ENCODE peak calls at places on chromosome 16, in ten cellular contexts. S, N, Q, C, I, Y, O, M, D and R are unnamed samples.

GRCh38 chr16:68371706-68372380 is 61.0 kb downstream of the PRMT7 start:
- DNase-seq in S (no peak), N (no peak), Q (no peak), C (no peak), I (no peak), Y (no peak), O (no peak), M (no peak), D (no peak), R (no peak)

GRCh38 chr16:21116148-21116693 is 34.4 kb downstream of the DNAH3 start:
- DNase-seq in S (no peak), N (peak; percentile 45), Q (peak; percentile 32), C (no peak), I (peak; percentile 8), Y (no peak), O (no peak), M (no peak), D (no peak), R (no peak)

GRCh38 chr16:27154573-27155521 is 48.5 kb upstream of the KDM8 start:
- DNase-seq in S (no peak), N (peak; percentile 48), Q (peak; percentile 39), C (peak; percentile 57), I (peak; percentile 28), Y (peak; percentile 71), O (peak; percentile 77), M (peak; percentile 31), D (peak; percentile 74), R (peak; percentile 78)

GRCh38 chr16:70635356-70636016 is 10.9 kb upstream of the IL34 start:
- DNase-seq in S (no peak), N (peak; percentile 76), Q (peak; percentile 75), C (no peak), I (peak; percentile 62), Y (peak; percentile 38), O (no peak), M (no peak), D (no peak), R (no peak)

GRCh38 chr16:67407176-67407787 is 9.0 kb downstream of the ZDHHC1 start:
- DNase-seq in S (no peak), N (no peak), Q (peak; percentile 63), C (no peak), I (peak; percentile 49), Y (no peak), O (peak; percentile 48), M (no peak), D (no peak), R (no peak)

GRCh38 chr16:11405331-11406176 is 60.3 kb downstream of the RMI2 start:
- DNase-seq in S (no peak), N (peak; percentile 36), Q (peak; percentile 21), C (peak; percentile 48), I (no peak), Y (no peak), O (peak; percentile 59), M (peak; percentile 56), D (peak; percentile 70), R (peak; percentile 66)

GRCh38 chr16:165539-166374 is at the start of gene HBM:
- DNase-seq in S (no peak), N (no peak), Q (no peak), C (no peak), I (no peak), Y (no peak), O (peak; percentile 59), M (no peak), D (no peak), R (no peak)

GRCh38 chr16:19681637-19682036 is 36.4 kb downstream of the KNOP1 start:
- DNase-seq in S (no peak), N (no peak), Q (no peak), C (no peak), I (no peak), Y (no peak), O (no peak), M (no peak), D (no peak), R (no peak)

GRCh38 chr16:15950167-15950854 is 895 bp downstream of the ABCC1 start:
- DNase-seq in S (peak; percentile 39), N (peak; percentile 66), Q (peak; percentile 53), C (peak; percentile 28), I (peak; percentile 63), Y (no peak), O (peak; percentile 68), M (no peak), D (peak; percentile 21), R (peak; percentile 24)

GRCh38 chr16:87317766-87318121 is 552 bp upstream of the C16orf95 start:
- DNase-seq in S (no peak), N (peak; percentile 76), Q (peak; percentile 69), C (peak; percentile 53), I (peak; percentile 61), Y (peak; percentile 51), O (peak; percentile 75), M (peak; percentile 56), D (peak; percentile 51), R (no peak)

GRCh38 chr16:9090101-9090959 is 1.1 kb upstream of the HAPSTR1 start:
- DNase-seq in S (peak; percentile 13), N (no peak), Q (no peak), C (peak; percentile 27), I (no peak), Y (peak; percentile 54), O (peak; percentile 72), M (no peak), D (peak; percentile 50), R (peak; percentile 54)

DNA sequence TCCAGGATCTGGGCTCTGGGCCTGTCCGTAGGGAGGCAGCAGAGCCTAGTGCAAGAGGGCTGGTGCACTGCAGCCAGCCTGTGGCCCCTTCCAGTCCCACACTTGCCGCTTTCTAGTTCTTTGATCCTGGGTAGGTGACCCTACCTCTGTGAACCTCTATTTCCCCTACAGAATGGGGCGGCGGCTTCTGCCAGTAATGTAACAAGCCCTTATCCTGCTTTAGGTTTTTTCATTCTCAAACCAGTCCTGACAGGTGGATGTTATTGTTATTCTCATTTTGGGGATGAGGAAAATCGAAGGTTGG is 744 bp downstream of the E4F1 start:
- DNase-seq in S (no peak), N (peak; percentile 60), Q (peak; percentile 56), C (no peak), I (peak; percentile 49), Y (no peak), O (no peak), M (peak; percentile 61), D (no peak), R (no peak)
- TF ChIP-seq CTCF in S (no peak), N (peak; percentile 38), Q (peak; percentile 16), C (no peak), I (peak; percentile 27), Y (no peak), O (peak; percentile 27), M (no peak), D (no peak), R (no peak)

DNA sequence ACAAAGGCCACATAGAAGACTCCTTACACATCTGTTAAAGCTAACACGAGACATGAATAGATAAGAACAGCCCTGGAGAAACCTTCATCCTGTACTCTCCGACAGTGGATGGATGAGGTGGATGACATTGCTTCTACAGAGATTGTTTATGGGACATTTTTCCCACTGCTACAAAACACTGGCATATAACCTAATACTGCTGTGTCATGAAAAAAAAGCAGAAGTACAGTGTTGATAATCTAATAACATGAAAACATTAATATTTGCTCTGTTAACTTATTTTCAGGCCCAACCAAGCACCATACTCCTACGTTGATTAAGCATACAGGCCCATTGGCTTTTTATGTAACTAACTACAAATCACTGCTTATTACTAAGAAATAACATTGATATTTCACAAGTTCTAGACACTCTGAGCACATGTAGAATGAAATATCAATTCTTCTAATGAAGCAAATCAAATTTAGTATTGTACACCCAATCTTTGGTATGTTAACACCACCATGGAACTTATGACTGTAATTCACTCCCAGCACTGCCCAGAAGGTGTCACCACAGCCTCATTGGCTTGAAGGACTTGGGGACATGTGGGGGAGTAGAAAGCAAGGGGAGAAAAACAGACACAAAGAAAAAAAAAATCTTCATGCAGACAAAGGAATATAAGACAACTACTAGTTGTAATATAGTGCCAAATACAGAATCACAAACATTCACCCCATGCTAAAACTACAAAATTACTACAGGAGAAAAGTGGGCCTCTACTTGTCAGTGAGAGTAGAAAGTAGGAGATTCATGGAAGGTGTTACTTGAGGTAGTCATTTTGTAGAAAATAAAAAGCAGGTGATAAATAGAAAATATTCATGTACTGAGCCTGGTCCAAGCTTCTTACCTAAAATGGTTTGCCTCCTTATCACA is 330.0 kb upstream of the PMFBP1 start:
- DNase-seq in S (no peak), N (peak; percentile 88), Q (peak; percentile 78), C (peak; percentile 45), I (peak; percentile 78), Y (peak; percentile 23), O (peak; percentile 75), M (peak; percentile 73), D (peak; percentile 70), R (peak; percentile 77)
- TF ChIP-seq CTCF in S (peak; percentile 72), N (peak; percentile 91), Q (peak; percentile 95), C (peak; percentile 46), I (peak; percentile 99), Y (peak; percentile 56), O (peak; percentile 96), M (peak; percentile 92), D (peak; percentile 74), R (peak; percentile 62)

DNA sequence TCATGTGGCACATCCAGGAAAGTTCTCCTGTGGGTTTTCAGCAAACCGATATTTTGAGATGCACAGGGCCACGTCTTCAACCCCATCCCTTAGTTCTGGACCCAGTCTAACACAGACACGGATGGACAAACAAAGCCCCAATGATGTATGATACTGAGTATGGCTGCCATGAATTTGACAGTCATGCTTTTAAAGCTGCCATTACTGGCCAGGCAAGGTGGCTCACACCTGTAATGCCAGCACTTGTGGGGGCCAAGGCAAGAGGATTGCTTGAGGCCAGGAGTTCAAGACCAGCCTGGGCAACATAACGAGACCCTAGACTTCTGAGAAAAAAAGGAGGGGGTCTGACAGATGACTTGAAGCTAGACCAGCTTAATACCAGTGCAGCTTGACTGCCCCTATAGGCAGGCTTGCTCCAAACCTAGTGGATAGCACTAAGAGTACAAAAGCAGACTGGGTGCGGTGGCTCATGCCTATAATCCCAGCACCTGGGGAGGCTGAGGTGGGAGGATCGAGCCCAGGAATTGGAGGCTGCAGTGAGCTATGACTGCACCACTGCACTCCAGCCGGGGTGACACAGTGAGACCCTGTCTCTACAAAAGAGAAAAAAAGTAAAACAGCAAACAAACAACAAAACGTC is 10.8 kb upstream of the ZNF629 start:
- DNase-seq in S (no peak), N (no peak), Q (no peak), C (no peak), I (no peak), Y (no peak), O (no peak), M (peak; percentile 51), D (no peak), R (no peak)
- TF ChIP-seq CTCF in S (no peak), N (no peak), Q (no peak), C (no peak), I (no peak), Y (no peak), O (peak; percentile 17), M (no peak), D (no peak), R (no peak)

DNA sequence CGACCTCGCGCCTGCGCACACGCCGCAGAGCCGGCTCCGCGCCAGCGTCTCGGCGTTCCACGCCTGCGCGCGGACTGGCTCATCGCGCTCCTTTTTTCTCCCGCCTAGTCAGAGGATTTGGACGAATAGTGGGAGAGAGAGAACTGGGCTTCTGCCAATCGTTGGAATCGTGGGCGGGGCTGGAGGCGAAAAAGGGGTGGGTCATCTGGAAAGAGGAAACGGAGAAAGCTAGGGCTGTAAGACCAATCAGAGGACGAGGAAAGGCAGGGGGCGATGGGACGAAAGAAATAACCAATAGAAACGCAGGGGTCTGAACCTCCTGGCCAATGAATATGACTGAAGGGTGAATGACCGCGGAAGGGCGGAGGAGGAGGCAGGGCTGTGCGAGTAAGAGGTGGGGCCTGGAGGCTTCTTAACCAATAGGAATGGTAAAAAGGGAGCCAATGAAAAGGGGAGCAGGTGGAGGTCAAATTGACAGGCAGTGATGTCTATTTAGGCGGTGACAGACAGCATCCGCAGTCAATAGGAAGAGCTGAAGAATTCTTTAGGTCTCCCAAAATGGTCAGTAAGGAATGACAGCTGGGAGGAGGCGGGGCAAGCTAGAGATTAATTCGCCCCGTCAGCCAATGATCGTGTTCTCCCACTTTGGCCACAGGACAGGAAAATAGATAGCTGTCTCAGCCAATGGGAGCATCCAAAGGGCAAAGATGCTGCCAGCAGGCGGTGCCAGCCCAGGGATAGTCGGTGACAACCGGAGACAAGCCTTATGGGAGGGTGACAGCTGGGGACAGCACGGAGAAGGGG is at the start of gene TBC1D10B:
- DNase-seq in S (peak; percentile 99), N (peak; percentile 100), Q (peak; percentile 100), C (peak; percentile 98), I (peak; percentile 100), Y (peak; percentile 96), O (peak; percentile 93), M (peak; percentile 100), D (peak; percentile 99), R (peak; percentile 98)
- TF ChIP-seq CTCF in S (no peak), N (peak; percentile 26), Q (no peak), C (no peak), I (peak; percentile 20), Y (no peak), O (peak; percentile 27), M (no peak), D (no peak), R (peak; percentile 42)